ENCODE peak calls at places on chromosomes 16 and 17, in four cellular contexts. One of them, this sample, is unnamed.

GRCh38 chr17:79658811-79659207 is 48.0 kb upstream of the RBFOX3 start:
- DNase-seq in non-pigmented ciliary epithelial cell: peak
- DNase-seq in SK-N-SH: peak
- DNase-seq in Kasumi-1: peak
- DNase-seq in this sample: peak

GRCh38 chr17:72717276-72717675 is 375.2 kb downstream of the SLC39A11 start:
- DNase-seq in non-pigmented ciliary epithelial cell: no peak
- DNase-seq in SK-N-SH: no peak
- DNase-seq in Kasumi-1: no peak
- DNase-seq in this sample: no peak

GRCh38 chr16:56425439-56425832 is at the start of gene AMFR:
- DNase-seq in non-pigmented ciliary epithelial cell: peak
- DNase-seq in SK-N-SH: peak
- DNase-seq in Kasumi-1: peak
- DNase-seq in this sample: peak

GRCh38 chr16:80309178-80309577 is 231.6 kb upstream of the DYNLRB2 start:
- DNase-seq in non-pigmented ciliary epithelial cell: no peak
- DNase-seq in SK-N-SH: no peak
- DNase-seq in Kasumi-1: no peak
- DNase-seq in this sample: no peak

GRCh38 chr16:22373662-22374310 is 633 bp downstream of the CDR2 start:
- DNase-seq in non-pigmented ciliary epithelial cell: no peak
- DNase-seq in SK-N-SH: peak
- DNase-seq in Kasumi-1: no peak
- DNase-seq in this sample: peak

GRCh38 chr16:70652322-70652721 is 6.0 kb downstream of the IL34 start:
- DNase-seq in non-pigmented ciliary epithelial cell: no peak
- DNase-seq in SK-N-SH: no peak
- DNase-seq in Kasumi-1: no peak
- DNase-seq in this sample: no peak

GRCh38 chr16:12500771-12501170 is 302.9 kb downstream of the CPPED1 start:
- DNase-seq in non-pigmented ciliary epithelial cell: no peak
- DNase-seq in SK-N-SH: no peak
- DNase-seq in Kasumi-1: no peak
- DNase-seq in this sample: no peak

GRCh38 chr16:68749424-68749823 is 12.3 kb downstream of the CDH1 start:
- DNase-seq in non-pigmented ciliary epithelial cell: no peak
- DNase-seq in SK-N-SH: no peak
- DNase-seq in Kasumi-1: no peak
- DNase-seq in this sample: no peak

GRCh38 chr17:47905221-47905733 is 9.2 kb downstream of the SP2 start:
- DNase-seq in non-pigmented ciliary epithelial cell: peak
- DNase-seq in SK-N-SH: no peak
- DNase-seq in Kasumi-1: no peak
- DNase-seq in this sample: no peak

GRCh38 chr17:1294157-1294717 is 14.8 kb downstream of the TRARG1 start:
- DNase-seq in non-pigmented ciliary epithelial cell: no peak
- DNase-seq in SK-N-SH: no peak
- DNase-seq in Kasumi-1: no peak
- DNase-seq in this sample: no peak

GRCh38 chr16:603221-603620 is 13.4 kb downstream of the RAB40C start:
- DNase-seq in non-pigmented ciliary epithelial cell: no peak
- DNase-seq in SK-N-SH: no peak
- DNase-seq in Kasumi-1: no peak
- DNase-seq in this sample: no peak

GRCh38 chr17:68035131-68035522 is 408 bp upstream of the KPNA2 start:
- DNase-seq in non-pigmented ciliary epithelial cell: no peak
- DNase-seq in SK-N-SH: no peak
- DNase-seq in Kasumi-1: peak
- DNase-seq in this sample: peak

GRCh38 chr16:4081577-4082021 is 34.6 kb downstream of the ADCY9 start:
- DNase-seq in non-pigmented ciliary epithelial cell: no peak
- DNase-seq in SK-N-SH: peak
- DNase-seq in Kasumi-1: no peak
- DNase-seq in this sample: no peak

GRCh38 chr17:43556292-43556691 is 10.2 kb upstream of the ETV4 start:
- DNase-seq in non-pigmented ciliary epithelial cell: no peak
- DNase-seq in SK-N-SH: no peak
- DNase-seq in Kasumi-1: no peak
- DNase-seq in this sample: no peak

GRCh38 chr17:79738643-79739042 is 7.9 kb downstream of the ENPP7 start:
- DNase-seq in non-pigmented ciliary epithelial cell: no peak
- DNase-seq in SK-N-SH: no peak
- DNase-seq in Kasumi-1: no peak
- DNase-seq in this sample: no peak

GRCh38 chr17:522912-523311 is 170.3 kb upstream of the RPH3AL start:
- DNase-seq in non-pigmented ciliary epithelial cell: no peak
- DNase-seq in SK-N-SH: no peak
- DNase-seq in Kasumi-1: no peak
- DNase-seq in this sample: no peak

GRCh38 chr16:54054237-54054780 is 232.3 kb downstream of the IRX3 start:
- DNase-seq in non-pigmented ciliary epithelial cell: no peak
- DNase-seq in SK-N-SH: no peak
- DNase-seq in Kasumi-1: no peak
- DNase-seq in this sample: no peak

GRCh38 chr16:35391328-35391727 is 1931.9 kb downstream of the TP53TG3F start:
- DNase-seq in non-pigmented ciliary epithelial cell: no peak
- DNase-seq in SK-N-SH: peak
- DNase-seq in Kasumi-1: peak
- DNase-seq in this sample: peak

This sample was measured in BE2C.